ENCODE peak calls at places on chromosomes 4 and X, in ten cellular contexts. O is ovary, I is foreskin keratinocyte, V is left cardiac atrium, K is ELF-1, F is activated T-cell treated with anti-CD3 and anti-CD28 coated beads for 48 hours, M is fibroblast of villous mesenchyme, U is neural crest cell, W is anterior cingulate cortex, H is NCI-H1105. P is an unnamed sample.

GRCh38 chr4:84492290-84492689 is 6.8 kb downstream of the NKX6-1 start:
- DNase-seq in W (no peak), F (no peak), O (no peak), I (no peak), V (no peak), K (no peak), U (no peak), M (no peak), H (no peak), P (no peak)

GRCh38 chr4:94508841-94509240 is 57.1 kb downstream of the PDLIM5 start:
- DNase-seq in F (no peak), O (no peak), V (no peak), K (no peak), U (no peak), M (peak; percentile 72), I (no peak), H (no peak), W (no peak), P (no peak)

GRCh38 chrX:17441965-17442364 is 67.0 kb downstream of the NHS start:
- DNase-seq in W (no peak), M (peak; percentile 34), V (no peak), O (no peak), I (peak; percentile 70), F (no peak), U (no peak), H (no peak), K (no peak), P (no peak)

GRCh38 chr4:137124278-137124932 is 407.9 kb downstream of the PCDH18 start:
- DNase-seq in W (no peak), I (peak; percentile 57), H (peak; percentile 30), K (peak; percentile 4), U (no peak), M (peak; percentile 80), V (no peak), O (no peak), F (no peak), P (peak; percentile 14)

GRCh38 chrX:3141031-3141430 is 99.8 kb downstream of the ARSF start:
- DNase-seq in U (no peak), I (no peak), O (no peak), M (no peak), K (no peak), V (no peak), F (no peak), W (no peak), H (no peak), P (no peak)

GRCh38 chrX:135974279-135974856 is 580 bp upstream of the MMGT1 start:
- DNase-seq in M (peak; percentile 77), I (no peak), F (peak; percentile 33), K (peak; percentile 46), U (peak; percentile 54), H (peak; percentile 67), O (peak; percentile 75), W (no peak), V (peak; percentile 81), P (peak; percentile 59)

GRCh38 chr4:4460759-4461158 is 73.9 kb downstream of the NSG1 start:
- DNase-seq in I (no peak), V (no peak), U (no peak), H (no peak), O (no peak), K (no peak), W (no peak), F (no peak), M (no peak), P (no peak)

GRCh38 chr4:141080668-141081067 is 52.6 kb downstream of the RNF150 start:
- DNase-seq in O (no peak), M (no peak), U (no peak), F (no peak), V (no peak), W (no peak), K (no peak), I (no peak), H (no peak), P (no peak)

GRCh38 chr4:102174800-102175199 is 170.5 kb downstream of the SLC39A8 start:
- DNase-seq in K (no peak), H (no peak), F (no peak), M (peak; percentile 88), O (no peak), V (no peak), U (no peak), I (peak; percentile 55), W (no peak), P (no peak)

GRCh38 chr4:116882503-116882902 is 202.9 kb downstream of the TRAM1L1 start:
- DNase-seq in K (no peak), V (no peak), M (no peak), H (no peak), U (no peak), O (no peak), W (no peak), I (no peak), F (no peak), P (no peak)

GRCh38 chrX:34987646-34988045 is 45.0 kb downstream of the FAM47B start:
- DNase-seq in I (no peak), V (no peak), W (no peak), M (no peak), U (no peak), F (no peak), K (no peak), H (no peak), O (no peak), P (no peak)

GRCh38 chr4:140344111-140344510 is 29.3 kb upstream of the SCOC start:
- DNase-seq in O (no peak), W (no peak), I (no peak), V (no peak), F (no peak), K (no peak), U (no peak), M (no peak), H (no peak), P (no peak)

GRCh38 chrX:64152857-64153256 is 52.7 kb downstream of the AMER1 start:
- DNase-seq in F (no peak), O (no peak), M (no peak), W (no peak), V (no peak), H (no peak), U (no peak), I (no peak), K (peak; percentile 95), P (no peak)

GRCh38 chr4:6740347-6740746 is 24.4 kb downstream of the BLOC1S4 start:
- DNase-seq in H (no peak), V (no peak), O (no peak), I (no peak), W (no peak), M (no peak), K (no peak), U (no peak), F (no peak), P (no peak)

GRCh38 chr4:176902710-176903323 is 110.1 kb upstream of the VEGFC start:
- DNase-seq in M (peak; percentile 89), H (no peak), I (peak; percentile 97), O (no peak), F (no peak), W (no peak), V (no peak), K (no peak), U (no peak), P (no peak)

GRCh38 chrX:150574824-150575409 is 6.5 kb downstream of the MTM1 start:
- DNase-seq in M (no peak), H (no peak), V (no peak), U (no peak), O (no peak), I (no peak), F (no peak), W (no peak), K (peak; percentile 53), P (no peak)

GRCh38 chrX:65985211-65985610 is 54.7 kb downstream of the VSIG4 start:
- DNase-seq in V (no peak), K (no peak), F (no peak), M (no peak), H (no peak), U (no peak), O (no peak), I (no peak), W (no peak), P (no peak)

GRCh38 chr4:154660052-154660451 is 47.6 kb upstream of the FGG start:
- DNase-seq in V (no peak), K (no peak), M (no peak), O (no peak), W (no peak), F (no peak), U (no peak), H (no peak), I (no peak), P (no peak)

GRCh38 chr4:73998040-73999011 is at the start of gene CXCL5:
- DNase-seq in H (no peak), F (no peak), I (peak; percentile 60), O (no peak), W (peak; percentile 38), U (peak; percentile 26), M (peak; percentile 42), K (peak; percentile 68), V (peak; percentile 48), P (no peak)

GRCh38 chr4:155592568-155593343 is 73.9 kb upstream of the GUCY1A1 start:
- DNase-seq in O (no peak), I (no peak), F (no peak), H (no peak), U (no peak), M (peak; percentile 89), K (no peak), W (no peak), V (no peak), P (no peak)

GRCh38 chrX:149151805-149152757 is 353.0 kb downstream of the IDS start:
- DNase-seq in I (peak; percentile 81), W (no peak), V (no peak), F (no peak), U (no peak), M (peak; percentile 38), H (no peak), O (no peak), K (no peak), P (no peak)

GRCh38 chr4:157372154-157372553 is 151.6 kb downstream of the GRIA2 start:
- DNase-seq in H (no peak), O (no peak), I (no peak), W (no peak), F (no peak), M (no peak), U (no peak), V (no peak), K (no peak), P (no peak)

GRCh38 chr4:118950929-118951570 is 62.4 kb downstream of the SYNPO2 start:
- DNase-seq in V (no peak), U (no peak), O (no peak), H (no peak), K (no peak), W (no peak), F (no peak), M (no peak), I (no peak), P (no peak)

GRCh38 chr4:88442636-88443260 is 14.2 kb upstream of the HERC5 start:
- DNase-seq in O (no peak), V (no peak), U (no peak), H (no peak), F (no peak), I (no peak), K (no peak), W (no peak), M (no peak), P (no peak)

GRCh38 chr4:754221-755120 is 48.8 kb downstream of the PCGF3 start:
- DNase-seq in O (no peak), H (no peak), I (no peak), F (no peak), W (no peak), U (no peak), M (no peak), K (no peak), V (peak; percentile 15), P (no peak)

GRCh38 chr4:55865228-55865806 is 11.9 kb downstream of the EXOC1 start:
- DNase-seq in O (no peak), W (no peak), M (peak; percentile 59), V (no peak), H (no peak), I (peak; percentile 64), K (no peak), F (no peak), U (no peak), P (no peak)